ENCODE peak calls at places on chromosomes 12 and 14, in seven cellular contexts. H, O, E, D, S, N and R are unnamed samples.

GRCh38 chr12:50107416-50108268 is 3.8 kb downstream of the GPD1 start:
- DNase-seq in N (no peak), E (no peak), S (no peak), O (no peak), H (no peak), D (no peak), R (no peak)

GRCh38 chr12:3313655-3314305 is 177.2 kb upstream of the PRMT8 start:
- DNase-seq in N (peak; percentile 57), H (no peak), D (peak; percentile 50), E (no peak), S (no peak), O (peak; percentile 34), R (no peak)

GRCh38 chr12:11238275-11238674 is 31.2 kb downstream of the PRB3 start:
- DNase-seq in D (no peak), H (no peak), O (no peak), N (no peak), E (no peak), S (no peak), R (no peak)

GRCh38 chr12:80000831-80001230 is 65.9 kb upstream of the PPP1R12A start:
- DNase-seq in D (no peak), O (no peak), H (no peak), N (no peak), S (no peak), E (no peak), R (no peak)

GRCh38 chr12:108826115-108826806 is 31.1 kb downstream of the SSH1 start:
- DNase-seq in D (peak; percentile 39), E (no peak), N (peak; percentile 49), O (no peak), S (peak; percentile 58), H (peak; percentile 56), R (no peak)

GRCh38 chr14:65993103-65993502 is 493.1 kb upstream of the CCDC196 start:
- DNase-seq in D (no peak), S (no peak), H (no peak), E (no peak), O (no peak), N (no peak), R (no peak)

GRCh38 chr12:130603566-130603965 is 112.5 kb downstream of the RIMBP2 start:
- DNase-seq in H (no peak), N (no peak), E (no peak), D (no peak), S (no peak), O (no peak), R (no peak)

GRCh38 chr12:124479680-124480468 is 87.5 kb downstream of the NCOR2 start:
- DNase-seq in H (no peak), S (no peak), E (no peak), D (no peak), O (no peak), N (no peak), R (no peak)

GRCh38 chr14:69335421-69335820 is 62.7 kb downstream of the ERH start:
- DNase-seq in S (no peak), H (no peak), O (no peak), E (no peak), D (no peak), N (no peak), R (no peak)

GRCh38 chr12:51439330-51439729 is 14.7 kb downstream of the SLC4A8 start:
- DNase-seq in S (no peak), N (no peak), E (no peak), O (no peak), D (no peak), H (no peak), R (no peak)

GRCh38 chr12:27178251-27178650 is 65.8 kb upstream of the STK38L start:
- DNase-seq in N (no peak), D (no peak), E (no peak), O (no peak), H (no peak), S (no peak), R (no peak)

GRCh38 chr14:33634631-33635030 is 316.2 kb downstream of the EGLN3 start:
- DNase-seq in E (no peak), D (no peak), N (no peak), H (no peak), S (no peak), O (no peak), R (no peak)

GRCh38 chr14:95511687-95512086 is 4.8 kb downstream of the SYNE3 start:
- DNase-seq in S (no peak), N (no peak), O (no peak), E (no peak), D (no peak), H (no peak), R (no peak)

GRCh38 chr12:69348162-69348938 is at the start of gene LYZ:
- DNase-seq in O (no peak), H (no peak), D (no peak), N (no peak), E (no peak), S (peak; percentile 40), R (no peak)

GRCh38 chr12:89827592-89827991 is 119.0 kb upstream of the ATP2B1 start:
- DNase-seq in S (no peak), H (no peak), N (no peak), D (no peak), O (no peak), E (no peak), R (no peak)

GRCh38 chr14:49050836-49051235 is 535.3 kb downstream of the RPS29 start:
- DNase-seq in D (no peak), S (no peak), O (no peak), E (no peak), N (no peak), H (no peak), R (no peak)

GRCh38 chr12:75859868-75860267 is 171.7 kb downstream of the PHLDA1 start:
- DNase-seq in S (no peak), D (no peak), O (no peak), H (no peak), N (no peak), E (no peak), R (no peak)

GRCh38 chr12:120584343-120585149 is 3.3 kb upstream of the POP5 start:
- DNase-seq in E (peak; percentile 50), S (no peak), H (no peak), O (peak; percentile 75), D (peak; percentile 48), N (peak; percentile 64), R (peak; percentile 45)